ENCODE peak calls at places on chromosome 17, in nine cellular contexts. T is GM20000, U is B cell, M is Peyer's patch, A is fibroblast of lung, H is coronary artery, Q is tibial nerve, K is GM23338, Z is BJ. Y is an unnamed sample.

GRCh38 chr17:40952675-40953074 is 14.1 kb downstream of the KRT39 start:
- DNase-seq in T (no peak), U (no peak), M (no peak), A (peak; percentile 40), H (no peak), Q (no peak), K (no peak), Z (peak; percentile 91), Y (no peak)

GRCh38 chr17:8991514-8992285 is 26.2 kb upstream of the PIK3R5 start:
- DNase-seq in T (no peak), U (peak; percentile 71), M (peak; percentile 88), A (peak; percentile 63), H (no peak), Q (peak; percentile 54), K (peak; percentile 95), Z (no peak), Y (peak; percentile 51)

GRCh38 chr17:51435641-51436091 is 175.3 kb downstream of the UTP18 start:
- DNase-seq in T (peak; percentile 25), U (peak; percentile 4), M (peak; percentile 48), A (no peak), H (no peak), Q (no peak), K (peak; percentile 79), Z (no peak), Y (no peak)

GRCh38 chr17:47649972-47650524 is 329 bp downstream of the KPNB1 start:
- DNase-seq in T (peak; percentile 71), U (peak; percentile 77), M (peak; percentile 74), A (no peak), H (no peak), Q (peak; percentile 16), K (peak; percentile 59), Z (no peak), Y (peak; percentile 61)

GRCh38 chr17:48559609-48560451 is 14.9 kb upstream of the HOXB2 start:
- DNase-seq in T (no peak), U (no peak), M (no peak), A (peak; percentile 90), H (no peak), Q (no peak), K (no peak), Z (no peak), Y (no peak)

GRCh38 chr17:13698832-13699231 is 97.1 kb upstream of the HS3ST3A1 start:
- DNase-seq in T (no peak), U (no peak), M (no peak), A (no peak), H (no peak), Q (no peak), K (peak; percentile 58), Z (no peak), Y (no peak)

GRCh38 chr17:56173958-56174357 is 20.7 kb downstream of the ANKFN1 start:
- DNase-seq in T (no peak), U (no peak), M (no peak), A (no peak), H (no peak), Q (no peak), K (no peak), Z (no peak), Y (no peak)

GRCh38 chr17:44788139-44788538 is 29.4 kb downstream of the ADAM11 start:
- DNase-seq in T (no peak), U (no peak), M (no peak), A (no peak), H (no peak), Q (no peak), K (no peak), Z (no peak), Y (no peak)

GRCh38 chr17:27667656-27668487 is 36.9 kb downstream of the LGALS9 start:
- DNase-seq in T (no peak), U (no peak), M (no peak), A (no peak), H (peak; percentile 63), Q (no peak), K (no peak), Z (no peak), Y (no peak)

DNA sequence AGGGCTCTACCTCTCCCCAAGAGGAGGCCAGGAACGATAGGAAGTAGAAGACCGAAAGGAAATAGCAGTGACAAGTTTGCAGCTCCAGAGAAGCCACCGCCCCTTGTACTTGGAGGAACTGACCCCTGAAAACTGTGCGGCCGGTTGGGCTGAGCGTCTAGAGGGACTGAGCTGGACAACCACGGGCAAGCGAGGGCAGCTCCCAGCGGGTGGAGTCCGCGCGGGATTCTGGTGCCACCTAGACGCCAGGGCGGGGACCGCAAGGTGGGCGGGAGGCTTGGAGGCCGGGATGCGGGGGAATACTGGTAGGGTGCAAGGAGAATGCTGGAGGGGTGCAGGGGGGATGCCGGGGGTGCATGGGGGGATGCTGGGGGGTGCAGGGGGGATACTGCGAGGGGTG is 1.3 kb upstream of the SLC6A4 start:
- DNase-seq in T (peak; percentile 76), U (peak; percentile 18), M (peak; percentile 74), A (peak; percentile 39), H (peak; percentile 81), Q (peak; percentile 18), K (peak; percentile 70), Z (no peak), Y (no peak)
- TF ChIP-seq CTCF in T (peak; percentile 47), U (no peak), M (no peak), A (peak; percentile 31), H (peak; percentile 18), Q (no peak), K (peak; percentile 69), Z (peak; percentile 47), Y (peak; percentile 40)

DNA sequence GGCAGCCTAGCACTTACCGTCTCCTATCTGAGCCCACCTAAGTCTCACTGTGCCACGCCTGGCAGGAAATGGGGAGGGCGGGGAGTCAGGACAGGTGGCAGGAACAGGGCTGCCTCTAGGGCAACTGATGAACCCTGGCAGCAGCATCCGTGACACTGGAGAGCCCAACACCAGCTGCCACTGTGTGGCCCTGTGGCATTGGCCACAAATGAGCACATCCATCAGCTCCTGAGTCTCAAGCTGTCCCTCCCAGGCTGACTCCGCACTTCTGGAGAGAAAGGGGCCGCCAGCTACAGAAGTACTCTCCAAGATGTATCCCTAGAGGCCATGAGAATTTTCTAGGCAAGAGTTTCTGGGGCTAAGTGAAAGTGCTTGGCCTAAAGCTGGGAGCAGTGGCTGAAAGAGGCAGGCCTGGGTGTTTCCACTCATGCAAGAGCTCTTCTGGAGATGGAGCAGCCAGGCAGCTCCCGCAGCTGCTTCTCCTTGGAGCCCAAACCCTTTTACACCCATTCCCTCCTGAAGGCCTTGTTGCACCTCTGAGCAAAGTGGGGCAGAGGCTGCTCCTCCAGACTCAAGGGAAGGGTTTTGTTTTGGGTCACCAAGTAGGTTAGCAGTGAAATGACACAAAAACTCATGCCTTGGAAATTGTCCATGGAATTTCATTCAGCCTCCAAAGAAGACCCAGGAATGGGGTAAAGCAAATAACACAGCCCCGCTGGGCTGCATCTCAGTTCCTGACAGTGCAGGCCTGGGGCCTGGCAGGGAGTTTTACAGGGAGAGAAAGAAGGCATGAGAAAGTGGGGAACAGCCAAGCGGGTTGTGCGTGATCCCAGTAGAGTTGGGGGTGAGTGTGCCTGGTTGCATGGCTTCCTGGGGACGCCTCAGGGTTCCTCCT is 25.8 kb downstream of the PEMT start:
- DNase-seq in T (no peak), U (no peak), M (no peak), A (peak; percentile 19), H (no peak), Q (no peak), K (no peak), Z (no peak), Y (no peak)
- TF ChIP-seq CTCF in T (no peak), U (no peak), M (no peak), A (no peak), H (no peak), Q (no peak), K (no peak), Z (no peak), Y (no peak)

GRCh38 chr17:42548070-42548837 is 4.5 kb upstream of the HSD17B1 start:
- DNase-seq in T (peak; percentile 94), U (peak; percentile 89), M (peak; percentile 96), A (no peak), H (no peak), Q (no peak), K (peak; percentile 98), Z (no peak), Y (peak; percentile 76)
- TF ChIP-seq CTCF in T (peak; percentile 58), U (peak; percentile 74), M (peak; percentile 30), A (no peak), H (no peak), Q (no peak), K (peak; percentile 89), Z (peak; percentile 35), Y (peak; percentile 53)

DNA sequence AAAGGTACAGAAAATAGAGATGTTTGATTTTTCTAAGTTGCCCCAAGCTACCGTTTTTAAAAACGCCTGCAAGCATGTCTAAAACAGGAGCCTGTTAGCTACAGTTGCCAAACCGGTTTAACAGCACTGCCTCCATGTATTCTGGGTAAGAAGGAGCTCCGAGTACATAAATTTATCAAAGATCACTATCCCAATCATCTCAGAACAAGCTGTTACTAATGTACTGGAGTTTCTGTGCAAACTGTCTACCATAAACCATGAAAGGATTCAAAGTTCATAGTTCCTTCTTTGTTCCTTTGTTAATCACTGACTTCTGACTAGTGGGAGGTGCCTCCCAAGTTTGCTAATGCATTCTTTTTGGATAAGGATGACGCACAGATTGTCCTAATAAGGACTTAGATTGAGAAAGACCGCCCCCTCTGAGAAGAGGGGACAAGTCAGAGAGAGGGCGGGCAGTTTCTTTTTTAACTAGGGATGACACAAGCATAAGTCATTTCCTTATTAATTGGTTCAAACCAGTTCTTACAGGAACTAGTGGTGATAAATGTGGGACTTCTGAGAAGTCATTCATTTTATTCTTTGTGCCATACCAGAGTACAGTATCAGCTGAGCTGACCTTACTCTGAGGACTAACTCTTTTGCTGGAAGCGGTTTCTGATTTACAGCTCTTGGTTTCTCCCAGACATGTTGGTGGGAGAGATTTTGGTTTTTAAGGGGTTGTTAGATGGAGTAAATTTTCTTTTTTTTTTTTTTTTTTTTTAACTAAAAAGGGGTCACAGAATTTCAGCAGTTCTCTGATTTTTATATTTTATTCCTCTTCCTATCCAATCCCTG is 55.2 kb downstream of the TUBD1 start:
- DNase-seq in T (peak; percentile 66), U (peak; percentile 80), M (peak; percentile 83), A (peak; percentile 100), H (peak; percentile 83), Q (no peak), K (peak; percentile 99), Z (peak; percentile 100), Y (no peak)
- TF ChIP-seq CTCF in T (no peak), U (no peak), M (no peak), A (no peak), H (no peak), Q (no peak), K (no peak), Z (no peak), Y (no peak)